ENCODE peak calls at places on chromosome 12, in nine cellular contexts. A is upper lobe of left lung, M is lower lobe of right lung, W is astrocyte of the cerebellum, R is left lung, B is dorsolateral prefrontal cortex, C is neural progenitor cell, F is transverse colon, P is fibroblast of pulmonary artery. Z is an unnamed sample.

GRCh38 chr12:32906407-32907165 is 10.0 kb upstream of the PKP2 start:
- DNase-seq in A (no peak), M (no peak), W (no peak), R (no peak), B (no peak), C (no peak), F (peak), P (no peak), Z (no peak)

GRCh38 chr12:129049917-129050316 is 196.6 kb downstream of the GLT1D1 start:
- DNase-seq in A (no peak), M (no peak), W (no peak), R (no peak), B (no peak), C (peak), F (no peak), P (no peak), Z (no peak)

GRCh38 chr12:14066021-14066420 is 84.6 kb upstream of the GRIN2B start:
- DNase-seq in A (no peak), M (no peak), W (no peak), R (no peak), B (no peak), C (no peak), F (no peak), P (no peak), Z (no peak)

GRCh38 chr12:47818382-47818700 is 1.4 kb downstream of the HDAC7 start:
- DNase-seq in A (no peak), M (no peak), W (no peak), R (no peak), B (no peak), C (no peak), F (peak), P (no peak), Z (no peak)

GRCh38 chr12:120529641-120530314 is 820 bp upstream of the COQ5 start:
- DNase-seq in A (no peak), M (no peak), W (no peak), R (no peak), B (no peak), C (peak), F (peak), P (peak), Z (no peak)

GRCh38 chr12:15698377-15698867 is 90.8 kb downstream of the EPS8 start:
- DNase-seq in A (no peak), M (no peak), W (no peak), R (no peak), B (no peak), C (peak), F (no peak), P (no peak), Z (no peak)

GRCh38 chr12:12432373-12432772 is 75.5 kb downstream of the BORCS5 start:
- DNase-seq in A (no peak), M (no peak), W (peak), R (no peak), B (no peak), C (no peak), F (no peak), P (peak), Z (peak)

GRCh38 chr12:31008961-31009840 is 64.5 kb upstream of the DDX11 start:
- DNase-seq in A (no peak), M (peak), W (no peak), R (no peak), B (no peak), C (no peak), F (no peak), P (no peak), Z (no peak)

GRCh38 chr12:53980448-53981388 is 4.2 kb upstream of the HOXC10 start:
- DNase-seq in A (no peak), M (no peak), W (no peak), R (no peak), B (no peak), C (no peak), F (no peak), P (no peak), Z (no peak)
- TF ChIP-seq CTCF in A (no peak), M (no peak), W (no peak), R (no peak), B (no peak), C (no peak), F (no peak), P (no peak), Z (no peak)

DNA sequence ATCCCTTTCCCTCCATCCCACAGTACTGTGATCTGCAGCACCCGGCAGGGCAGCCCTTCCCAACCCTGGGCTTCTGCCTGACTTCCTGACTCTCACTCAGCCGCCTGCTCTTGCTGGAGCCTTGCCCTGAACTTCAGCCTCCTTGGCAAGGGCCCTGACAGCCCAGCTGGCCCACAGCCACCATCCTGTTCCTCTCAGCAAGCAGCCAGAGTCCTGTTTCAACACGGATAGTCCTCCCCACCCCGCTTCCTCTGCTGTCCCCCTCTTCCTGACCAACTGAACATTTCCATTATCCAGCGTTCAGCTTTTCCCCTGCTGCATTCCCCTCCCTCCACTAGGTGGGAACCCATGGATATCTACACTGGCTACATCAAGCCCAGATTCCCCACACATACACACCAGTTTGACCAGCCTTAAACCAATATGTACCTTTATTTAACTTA is 74.0 kb upstream of the MDM1 start:
- DNase-seq in A (peak), M (peak), W (peak), R (peak), B (peak), C (peak), F (peak), P (peak), Z (peak)
- H3K4me3 ChIP-seq in A (no peak), M (peak), W (no peak), R (no peak), B (no peak), C (no peak), F (no peak), P (no peak), Z (no peak)

GRCh38 chr12:78099806-78100205 is 269.1 kb downstream of the NAV3 start:
- DNase-seq in A (no peak), M (no peak), W (no peak), R (no peak), B (no peak), C (no peak), F (no peak), P (no peak), Z (no peak)

GRCh38 chr12:78096909-78097597 is 266.4 kb downstream of the NAV3 start:
- DNase-seq in A (no peak), M (no peak), W (peak), R (no peak), B (no peak), C (no peak), F (no peak), P (peak), Z (peak)

GRCh38 chr12:78101181-78101876 is 270.6 kb downstream of the NAV3 start:
- DNase-seq in A (no peak), M (no peak), W (no peak), R (no peak), B (no peak), C (no peak), F (no peak), P (no peak), Z (no peak)

GRCh38 chr12:78101946-78102635 is 271.4 kb downstream of the NAV3 start:
- DNase-seq in A (no peak), M (no peak), W (no peak), R (no peak), B (no peak), C (no peak), F (no peak), P (no peak), Z (no peak)
- TF ChIP-seq CTCF in A (no peak), M (no peak), W (no peak), R (no peak), B (no peak), C (peak), F (no peak), P (no peak), Z (no peak)

DNA sequence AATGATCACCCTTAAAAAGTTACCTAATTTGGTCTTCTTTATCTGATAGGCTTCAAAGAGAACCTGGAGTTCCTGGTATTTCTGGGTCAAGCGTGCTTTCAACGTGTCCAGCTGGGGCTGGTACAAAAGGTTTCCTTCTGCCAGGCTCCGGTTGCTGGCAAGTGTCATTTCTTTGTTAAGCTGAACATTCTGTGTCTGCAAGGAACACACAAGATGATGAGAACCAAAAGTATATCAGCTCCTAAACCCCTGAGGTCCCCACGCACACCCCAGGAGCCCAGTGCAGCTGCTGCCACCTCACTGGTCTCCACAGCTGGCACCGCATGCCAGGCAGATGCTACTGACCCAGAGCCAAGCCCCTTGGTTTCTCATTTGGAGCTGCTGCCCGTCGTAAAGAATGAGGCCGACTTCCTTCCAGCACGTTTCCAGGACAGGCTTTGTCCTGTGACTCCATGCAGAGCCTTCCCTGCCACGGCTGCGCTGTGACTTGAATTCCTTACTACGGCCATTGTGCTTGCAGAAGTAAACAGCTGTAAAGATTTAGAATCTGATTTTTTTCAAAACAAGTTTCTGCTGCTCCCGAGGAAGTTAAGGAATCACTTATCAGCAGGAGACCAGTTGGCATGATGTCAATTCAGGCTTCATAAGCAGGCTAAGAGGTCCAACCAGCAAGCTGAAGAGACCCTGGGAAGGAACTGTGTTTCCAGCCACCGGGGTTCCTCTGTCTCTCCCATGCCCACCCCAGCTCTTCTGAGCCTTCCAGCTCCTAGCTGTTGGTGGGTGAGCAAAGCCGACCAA is 24.9 kb downstream of the VPS37B start:
- DNase-seq in A (no peak), M (peak), W (no peak), R (no peak), B (no peak), C (peak), F (peak), P (peak), Z (no peak)
- H3K4me3 ChIP-seq in A (peak), M (peak), W (no peak), R (peak), B (peak), C (peak), F (peak), P (peak), Z (peak)

DNA sequence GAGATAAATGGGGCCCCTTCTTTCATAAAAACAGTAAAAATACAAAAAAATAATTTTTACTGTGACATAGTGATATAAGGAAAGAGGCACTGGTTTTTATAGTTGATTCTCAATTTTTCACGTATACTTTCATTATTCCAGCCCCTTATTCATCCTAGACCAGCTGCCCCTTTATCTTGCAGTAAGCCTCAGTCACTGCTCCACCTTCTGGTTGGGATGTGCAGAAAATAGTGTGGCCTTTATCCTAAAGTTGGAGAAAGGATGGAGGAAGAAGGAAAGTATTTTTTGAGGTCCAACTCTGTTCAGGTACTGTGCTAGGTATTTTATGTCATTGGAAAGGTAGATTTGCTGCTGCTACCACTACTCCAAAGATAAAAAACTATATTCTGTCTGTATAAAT is 172.7 kb downstream of the ANO6 start:
- DNase-seq in A (no peak), M (no peak), W (peak), R (no peak), B (no peak), C (peak), F (peak), P (peak), Z (peak)
- TF ChIP-seq CTCF in A (no peak), M (peak), W (peak), R (peak), B (peak), C (peak), F (peak), P (peak), Z (peak)

GRCh38 chr12:123898673-123899072 is 74.0 kb downstream of the CCDC92 start:
- DNase-seq in A (peak), M (no peak), W (no peak), R (no peak), B (no peak), C (no peak), F (no peak), P (no peak), Z (no peak)

GRCh38 chr12:123902821-123903220 is 69.8 kb downstream of the CCDC92 start:
- DNase-seq in A (no peak), M (no peak), W (no peak), R (no peak), B (no peak), C (no peak), F (no peak), P (no peak), Z (no peak)

GRCh38 chr12:123899368-123899767 is 73.3 kb downstream of the CCDC92 start:
- DNase-seq in A (no peak), M (no peak), W (no peak), R (no peak), B (no peak), C (no peak), F (no peak), P (no peak), Z (no peak)

GRCh38 chr12:123903301-123904065 is 69.1 kb downstream of the CCDC92 start:
- DNase-seq in A (no peak), M (no peak), W (no peak), R (no peak), B (no peak), C (no peak), F (no peak), P (no peak), Z (no peak)

GRCh38 chr12:123900898-123901376 is 71.7 kb downstream of the CCDC92 start:
- DNase-seq in A (no peak), M (no peak), W (no peak), R (no peak), B (no peak), C (peak), F (no peak), P (no peak), Z (no peak)
- H3K4me3 ChIP-seq in A (no peak), M (no peak), W (no peak), R (no peak), B (no peak), C (no peak), F (no peak), P (no peak), Z (no peak)

GRCh38 chr12:1591029-1591428 is 3.4 kb downstream of the FBXL14 start:
- DNase-seq in A (no peak), M (no peak), W (no peak), R (no peak), B (no peak), C (peak), F (peak), P (peak), Z (no peak)
- TF ChIP-seq CTCF in A (no peak), M (no peak), W (no peak), R (no peak), B (no peak), C (peak), F (peak), P (peak), Z (peak)